ENCODE peak calls at places on chromosome 21, in six cellular contexts. Z, B, Y, I, U and M are unnamed samples.

GRCh38 chr21:34949045-34949444 is 100.1 kb downstream of the RUNX1 start:
- DNase-seq in I (peak; percentile 18), Z (no peak), U (no peak), Y (no peak), B (no peak), M (no peak)

GRCh38 chr21:27580276-27580675 is 613.4 kb upstream of the ADAMTS5 start:
- DNase-seq in Y (no peak), U (no peak), Z (no peak), I (no peak), B (peak; percentile 58), M (no peak)

GRCh38 chr21:39083377-39084008 is 99.8 kb downstream of the PSMG1 start:
- DNase-seq in B (peak; percentile 26), U (no peak), Z (no peak), I (no peak), Y (peak; percentile 73), M (no peak)

GRCh38 chr21:38795475-38795874 is 10.3 kb upstream of the ETS2 start:
- DNase-seq in Y (no peak), I (no peak), B (no peak), Z (no peak), U (no peak), M (no peak)

GRCh38 chr21:46636181-46636512 is 673 bp downstream of the PRMT2 start:
- DNase-seq in I (no peak), B (peak; percentile 2), Z (no peak), U (no peak), Y (no peak), M (no peak)

GRCh38 chr21:41377715-41378114 is 15.9 kb downstream of the MX2 start:
- DNase-seq in I (no peak), Z (no peak), B (no peak), U (no peak), Y (no peak), M (no peak)

GRCh38 chr21:27648560-27648959 is 681.7 kb upstream of the ADAMTS5 start:
- DNase-seq in Z (no peak), I (peak; percentile 20), Y (no peak), B (peak; percentile 65), U (no peak), M (no peak)

GRCh38 chr21:23949493-23949892 is 1657.8 kb downstream of the MRPL39 start:
- DNase-seq in Y (no peak), Z (no peak), B (no peak), U (no peak), I (no peak), M (no peak)

GRCh38 chr21:25080706-25081495 is 526.4 kb downstream of the MRPL39 start:
- DNase-seq in U (no peak), I (no peak), B (no peak), Z (no peak), Y (no peak), M (no peak)

GRCh38 chr21:27333091-27333490 is 366.2 kb upstream of the ADAMTS5 start:
- DNase-seq in Y (no peak), U (no peak), I (no peak), Z (no peak), B (no peak), M (no peak)

GRCh38 chr21:42298657-42299056 is 16.6 kb downstream of the TFF3 start:
- DNase-seq in I (no peak), Z (no peak), B (no peak), Y (no peak), U (no peak), M (no peak)

GRCh38 chr21:38815060-38815405 is 9.3 kb downstream of the ETS2 start:
- DNase-seq in I (no peak), Z (no peak), Y (no peak), U (no peak), B (peak; percentile 96), M (no peak)

GRCh38 chr21:38804617-38805281 is 980 bp upstream of the ETS2 start:
- DNase-seq in U (peak; percentile 79), Y (peak; percentile 72), B (peak; percentile 88), Z (peak; percentile 40), I (no peak), M (peak; percentile 87)

GRCh38 chr21:18549214-18549905 is 145.8 kb upstream of the TMPRSS15 start:
- DNase-seq in Y (no peak), B (no peak), I (no peak), Z (no peak), U (no peak), M (no peak)

GRCh38 chr21:41767606-41768370 is 936 bp upstream of the RIPK4 start:
- DNase-seq in I (no peak), U (no peak), B (peak; percentile 79), Z (no peak), Y (no peak), M (no peak)

GRCh38 chr21:41133896-41134522 is 34.0 kb upstream of the BACE2 start:
- DNase-seq in I (no peak), Z (peak; percentile 39), Y (no peak), U (no peak), B (peak; percentile 53), M (no peak)

GRCh38 chr21:38039841-38040240 is 123.6 kb upstream of the KCNJ6 start:
- DNase-seq in Y (no peak), I (no peak), B (no peak), Z (no peak), U (no peak), M (no peak)

GRCh38 chr21:18722193-18722592 is 318.6 kb upstream of the TMPRSS15 start:
- DNase-seq in Z (no peak), B (no peak), U (no peak), Y (no peak), I (no peak), M (no peak)

GRCh38 chr21:40990366-40990765 is 143.4 kb upstream of the DSCAM start:
- DNase-seq in U (no peak), B (no peak), I (no peak), Z (no peak), Y (no peak), M (no peak)

GRCh38 chr21:40146201-40146890 is 279.1 kb downstream of the PCP4 start:
- DNase-seq in U (no peak), Z (no peak), I (no peak), Y (no peak), B (peak; percentile 4), M (no peak)

GRCh38 chr21:25639167-25639921 is at the start of gene JAM2:
- DNase-seq in B (no peak), I (no peak), U (peak; percentile 62), Z (no peak), Y (peak; percentile 9), M (peak; percentile 48)

GRCh38 chr21:41837756-41838297 is 41.3 kb downstream of the PRDM15 start:
- DNase-seq in U (no peak), Y (no peak), B (no peak), Z (no peak), I (no peak), M (no peak)

GRCh38 chr21:42040411-42041180 is 30.4 kb upstream of the ZBTB21 start:
- DNase-seq in B (peak; percentile 99), Z (peak; percentile 79), I (peak; percentile 100), Y (no peak), U (no peak), M (no peak)

GRCh38 chr21:26412831-26413329 is 160.2 kb downstream of the CYYR1 start:
- DNase-seq in I (no peak), Y (no peak), B (no peak), Z (no peak), U (no peak), M (no peak)

GRCh38 chr21:23045955-23046354 is 2047.7 kb downstream of the NCAM2 start:
- DNase-seq in U (no peak), Y (no peak), I (no peak), Z (no peak), B (no peak), M (no peak)

GRCh38 chr21:25836396-25836795 is 101.6 kb downstream of the GABPA start:
- DNase-seq in Y (no peak), B (no peak), I (no peak), U (no peak), Z (no peak), M (no peak)

GRCh38 chr21:46461909-46462308 is 3.2 kb downstream of the DIP2A start:
- DNase-seq in I (no peak), Y (no peak), Z (no peak), B (no peak), U (no peak), M (peak; percentile 62)

GRCh38 chr21:34535886-34536285 is 23.9 kb upstream of the KCNE1 start:
- DNase-seq in U (no peak), Y (no peak), Z (no peak), B (no peak), I (no peak), M (no peak)

GRCh38 chr21:42061866-42062542 is 9.1 kb upstream of the UMODL1 start:
- DNase-seq in Z (no peak), U (no peak), Y (no peak), I (no peak), B (no peak), M (no peak)

GRCh38 chr21:29873908-29874307 is 65.9 kb downstream of the GRIK1 start:
- DNase-seq in U (no peak), B (no peak), Y (no peak), Z (no peak), I (no peak), M (no peak)

GRCh38 chr21:46273341-46273740 is 12.1 kb downstream of the MCM3AP start:
- DNase-seq in Y (no peak), Z (no peak), I (no peak), U (no peak), B (no peak), M (no peak)

GRCh38 chr21:44752701-44753235 is 41.4 kb upstream of the TSPEAR start:
- DNase-seq in I (no peak), Z (peak; percentile 39), Y (peak; percentile 41), B (peak; percentile 98), U (no peak), M (no peak)
- H3K27me3 ChIP-seq in I (peaks cover 26% of the 10 kb centered on the region), Z (no peaks in the 10 kb centered on the region), Y (peaks cover 3% of the 10 kb centered on the region), B (no peaks in the 10 kb centered on the region), U (peaks cover 35% of the 10 kb centered on the region), M (peaks cover 7% of the 10 kb centered on the region)

GRCh38 chr21:7953058-7953457 is 2568.3 kb upstream of the TPTE start:
- DNase-seq in B (no peak), U (no peak), Z (no peak), Y (no peak), I (no peak), M (no peak)
- H3K9me3 ChIP-seq in B (peaks cover 91% of the 10 kb centered on the region), U (no peaks in the 10 kb centered on the region), Z (peaks cover 100% of the 10 kb centered on the region), Y (peaks cover 10% of the 10 kb centered on the region), I (peaks cover 97% of the 10 kb centered on the region), M (no peaks in the 10 kb centered on the region)

GRCh38 chr21:32770514-32771133 is 931 bp downstream of the PAXBP1 start:
- DNase-seq in B (peak; percentile 5), U (peak; percentile 18), I (no peak), Z (no peak), Y (peak; percentile 14), M (peak; percentile 39)
- H3K27ac ChIP-seq in B (peak overlapping the region; percentile 67), U (peak overlapping the region; percentile 96), I (no peak overlapping the region), Z (peak overlapping the region; percentile 96), Y (peak overlapping the region; percentile 82), M (peak overlapping the region; percentile 93)

GRCh38 chr21:44706706-44707615 is 4.4 kb downstream of the TSPEAR start:
- DNase-seq in I (no peak), Z (no peak), B (no peak), Y (no peak), U (no peak), M (no peak)

GRCh38 chr21:44708866-44709425 is 2.4 kb downstream of the TSPEAR start:
- DNase-seq in B (no peak), I (no peak), U (no peak), Y (no peak), Z (no peak), M (no peak)

GRCh38 chr21:44709426-44710293 is 1.7 kb downstream of the TSPEAR start:
- DNase-seq in I (no peak), Y (no peak), B (peak; percentile 62), U (no peak), Z (no peak), M (no peak)

GRCh38 chr21:44710294-44710665 is 1.1 kb downstream of the TSPEAR start:
- DNase-seq in B (no peak), Y (no peak), I (no peak), U (no peak), Z (no peak), M (no peak)

GRCh38 chr21:44708213-44708865 is 3.0 kb downstream of the TSPEAR start:
- DNase-seq in I (no peak), U (no peak), Z (no peak), Y (no peak), B (no peak), M (no peak)
- H3K27me3 ChIP-seq in I (peaks cover 84% of the 10 kb centered on the region), U (peaks cover 98% of the 10 kb centered on the region), Z (peaks cover 20% of the 10 kb centered on the region), Y (peaks cover 40% of the 10 kb centered on the region), B (peaks cover 11% of the 10 kb centered on the region), M (peaks cover 89% of the 10 kb centered on the region)